ENCODE peak calls at places on chromosome 12, in four cellular contexts. One of them, this sample, is unnamed.

GRCh38 chr12:5066251-5066650 is 22.6 kb downstream of the KCNA5 start:
- DNase-seq in tibial nerve: no peak
- DNase-seq in adrenal gland: no peak
- DNase-seq in body of pancreas: no peak
- DNase-seq in this sample: no peak

GRCh38 chr12:64687816-64688599 is 71.2 kb downstream of the GNS start:
- DNase-seq in tibial nerve: no peak
- DNase-seq in adrenal gland: no peak
- DNase-seq in body of pancreas: no peak
- DNase-seq in this sample: no peak

GRCh38 chr12:16112151-16112550 is 165.3 kb downstream of the SLC15A5 start:
- DNase-seq in tibial nerve: no peak
- DNase-seq in adrenal gland: no peak
- DNase-seq in body of pancreas: no peak
- DNase-seq in this sample: no peak

GRCh38 chr12:106774808-106775524 is 484 bp downstream of the RIC8B start:
- DNase-seq in tibial nerve: no peak
- DNase-seq in adrenal gland: no peak
- DNase-seq in body of pancreas: no peak
- DNase-seq in this sample: no peak

GRCh38 chr12:85775071-85775470 is 61.1 kb downstream of the RASSF9 start:
- DNase-seq in tibial nerve: no peak
- DNase-seq in adrenal gland: no peak
- DNase-seq in body of pancreas: no peak
- DNase-seq in this sample: no peak

GRCh38 chr12:89540586-89540985 is 14.7 kb upstream of the POC1B start:
- DNase-seq in tibial nerve: no peak
- DNase-seq in adrenal gland: no peak
- DNase-seq in body of pancreas: no peak
- DNase-seq in this sample: no peak

GRCh38 chr12:3293446-3294161 is 197.4 kb upstream of the PRMT8 start:
- DNase-seq in tibial nerve: no peak
- DNase-seq in adrenal gland: no peak
- DNase-seq in body of pancreas: no peak
- DNase-seq in this sample: peak; percentile 40

GRCh38 chr12:81329088-81329487 is 251.2 kb downstream of the ACSS3 start:
- DNase-seq in tibial nerve: no peak
- DNase-seq in adrenal gland: no peak
- DNase-seq in body of pancreas: no peak
- DNase-seq in this sample: peak; percentile 11

GRCh38 chr12:34209259-34209835 is 187.1 kb downstream of the ALG10 start:
- DNase-seq in tibial nerve: no peak
- DNase-seq in adrenal gland: no peak
- DNase-seq in body of pancreas: no peak
- DNase-seq in this sample: no peak

GRCh38 chr12:54207539-54208267 is 18.9 kb upstream of the SMUG1 start:
- DNase-seq in tibial nerve: peak; percentile 88
- DNase-seq in adrenal gland: peak; percentile 65
- DNase-seq in body of pancreas: peak; percentile 81
- DNase-seq in this sample: peak; percentile 69

GRCh38 chr12:93825926-93826599 is 148.9 kb downstream of the CRADD start:
- DNase-seq in tibial nerve: no peak
- DNase-seq in adrenal gland: no peak
- DNase-seq in body of pancreas: no peak
- DNase-seq in this sample: no peak

GRCh38 chr12:11795192-11795909 is 145.9 kb downstream of the ETV6 start:
- DNase-seq in tibial nerve: no peak
- DNase-seq in adrenal gland: peak; percentile 74
- DNase-seq in body of pancreas: no peak
- DNase-seq in this sample: no peak

GRCh38 chr12:6345319-6346071 is 3.6 kb upstream of the TNFRSF1A start:
- DNase-seq in tibial nerve: no peak
- DNase-seq in adrenal gland: peak; percentile 96
- DNase-seq in body of pancreas: no peak
- DNase-seq in this sample: no peak

GRCh38 chr12:62631531-62632520 is 165.2 kb downstream of the MON2 start:
- DNase-seq in tibial nerve: peak; percentile 53
- DNase-seq in adrenal gland: peak; percentile 78
- DNase-seq in body of pancreas: peak; percentile 48
- DNase-seq in this sample: peak; percentile 78

GRCh38 chr12:79725987-79726386 is 35.2 kb upstream of the PAWR start:
- DNase-seq in tibial nerve: no peak
- DNase-seq in adrenal gland: no peak
- DNase-seq in body of pancreas: no peak
- DNase-seq in this sample: peak; percentile 28

GRCh38 chr12:123900898-123901376 is 71.7 kb downstream of the CCDC92 start:
- DNase-seq in tibial nerve: no peak
- DNase-seq in adrenal gland: no peak
- DNase-seq in body of pancreas: no peak
- DNase-seq in this sample: no peak

GRCh38 chr12:119791453-119791852 is 85.7 kb downstream of the CIT start:
- DNase-seq in tibial nerve: no peak
- DNase-seq in adrenal gland: no peak
- DNase-seq in body of pancreas: no peak
- DNase-seq in this sample: no peak

GRCh38 chr12:40616383-40616900 is 75.8 kb upstream of the CNTN1 start:
- DNase-seq in tibial nerve: no peak
- DNase-seq in adrenal gland: no peak
- DNase-seq in body of pancreas: no peak
- DNase-seq in this sample: no peak

GRCh38 chr12:104499668-104500328 is 43.0 kb downstream of the CHST11 start:
- DNase-seq in tibial nerve: no peak
- DNase-seq in adrenal gland: no peak
- DNase-seq in body of pancreas: no peak
- DNase-seq in this sample: no peak

GRCh38 chr12:131933387-131933786 is 4.3 kb downstream of the PUS1 start:
- DNase-seq in tibial nerve: no peak
- DNase-seq in adrenal gland: no peak
- DNase-seq in body of pancreas: no peak
- DNase-seq in this sample: no peak

GRCh38 chr12:43835656-43836454 is at the start of gene TMEM117:
- DNase-seq in tibial nerve: peak; percentile 34
- DNase-seq in adrenal gland: peak; percentile 75
- DNase-seq in body of pancreas: peak; percentile 77
- DNase-seq in this sample: peak; percentile 63

GRCh38 chr12:59834659-59835474 is 239.0 kb downstream of the SLC16A7 start:
- DNase-seq in tibial nerve: peak; percentile 29
- DNase-seq in adrenal gland: no peak
- DNase-seq in body of pancreas: no peak
- DNase-seq in this sample: no peak

GRCh38 chr12:51823875-51824565 is 24.5 kb downstream of the FIGNL2 start:
- DNase-seq in tibial nerve: no peak
- DNase-seq in adrenal gland: no peak
- DNase-seq in body of pancreas: peak; percentile 59
- DNase-seq in this sample: peak; percentile 73

GRCh38 chr12:64125913-64126312 is 96.2 kb downstream of the KICS2 start:
- DNase-seq in tibial nerve: no peak
- DNase-seq in adrenal gland: peak; percentile 25
- DNase-seq in body of pancreas: peak; percentile 55
- DNase-seq in this sample: no peak

GRCh38 chr12:89472508-89472907 is 52.1 kb downstream of the GALNT4 start:
- DNase-seq in tibial nerve: no peak
- DNase-seq in adrenal gland: no peak
- DNase-seq in body of pancreas: no peak
- DNase-seq in this sample: no peak

GRCh38 chr12:24911284-24911791 is 37.6 kb downstream of the BCAT1 start:
- DNase-seq in tibial nerve: no peak
- DNase-seq in adrenal gland: no peak
- DNase-seq in body of pancreas: no peak
- DNase-seq in this sample: no peak

GRCh38 chr12:31897791-31898503 is 61.3 kb upstream of the RESF1 start:
- DNase-seq in tibial nerve: peak; percentile 8
- DNase-seq in adrenal gland: peak; percentile 46
- DNase-seq in body of pancreas: peak; percentile 26
- DNase-seq in this sample: no peak

GRCh38 chr12:128813883-128814282 is 9.9 kb downstream of the SLC15A4 start:
- DNase-seq in tibial nerve: no peak
- DNase-seq in adrenal gland: no peak
- DNase-seq in body of pancreas: no peak
- DNase-seq in this sample: no peak

GRCh38 chr12:128814411-128815261 is 9.1 kb downstream of the SLC15A4 start:
- DNase-seq in tibial nerve: peak; percentile 36
- DNase-seq in adrenal gland: no peak
- DNase-seq in body of pancreas: no peak
- DNase-seq in this sample: no peak

GRCh38 chr12:128816643-128816920 is 7.2 kb downstream of the SLC15A4 start:
- DNase-seq in tibial nerve: no peak
- DNase-seq in adrenal gland: no peak
- DNase-seq in body of pancreas: no peak
- DNase-seq in this sample: no peak

GRCh38 chr12:128817115-128818015 is 6.4 kb downstream of the SLC15A4 start:
- DNase-seq in tibial nerve: no peak
- DNase-seq in adrenal gland: peak; percentile 86
- DNase-seq in body of pancreas: peak; percentile 54
- DNase-seq in this sample: peak; percentile 56

GRCh38 chr12:128815779-128816642 is 7.7 kb downstream of the SLC15A4 start:
- DNase-seq in tibial nerve: no peak
- DNase-seq in adrenal gland: no peak
- DNase-seq in body of pancreas: no peak
- DNase-seq in this sample: no peak
- TF ChIP-seq POLR2A in tibial nerve: no peak
- TF ChIP-seq POLR2A in adrenal gland: no peak
- TF ChIP-seq POLR2A in body of pancreas: no peak
- TF ChIP-seq POLR2A in this sample: no peak

GRCh38 chr12:97921957-97922722 is 459.5 kb downstream of the RMST start:
- DNase-seq in tibial nerve: peak; percentile 15
- DNase-seq in adrenal gland: no peak
- DNase-seq in body of pancreas: no peak
- DNase-seq in this sample: no peak

GRCh38 chr12:97924122-97924521 is 461.5 kb downstream of the RMST start:
- DNase-seq in tibial nerve: no peak
- DNase-seq in adrenal gland: no peak
- DNase-seq in body of pancreas: no peak
- DNase-seq in this sample: no peak

GRCh38 chr12:97927991-97928390 is 465.4 kb downstream of the RMST start:
- DNase-seq in tibial nerve: no peak
- DNase-seq in adrenal gland: no peak
- DNase-seq in body of pancreas: no peak
- DNase-seq in this sample: no peak

DNA sequence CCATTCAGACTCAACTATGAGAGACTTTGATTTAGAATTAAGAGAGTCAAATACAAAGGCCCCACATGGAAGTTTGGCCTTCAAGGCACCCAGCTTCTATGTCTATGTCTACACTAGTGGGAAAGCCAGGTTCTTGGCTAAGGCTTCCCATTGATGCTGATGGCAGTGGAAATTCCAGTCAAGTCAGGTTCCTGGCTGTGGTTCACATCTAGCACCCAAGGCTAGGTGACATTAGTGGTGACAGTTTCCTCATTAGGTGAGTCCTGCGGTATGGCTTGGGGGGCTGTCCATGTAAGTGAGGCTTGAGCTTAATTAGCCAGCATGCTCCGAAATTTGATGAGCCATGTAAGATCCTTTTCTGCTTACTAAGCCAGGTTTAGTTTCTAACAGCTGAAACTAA is 460.9 kb downstream of the RMST start:
- DNase-seq in tibial nerve: no peak
- DNase-seq in adrenal gland: no peak
- DNase-seq in body of pancreas: no peak
- DNase-seq in this sample: no peak
- TF ChIP-seq POLR2A in tibial nerve: no peak
- TF ChIP-seq POLR2A in adrenal gland: no peak
- TF ChIP-seq POLR2A in body of pancreas: no peak
- TF ChIP-seq POLR2A in this sample: no peak

GRCh38 chr12:19206493-19207077 is 77.1 kb downstream of the PLEKHA5 start:
- DNase-seq in tibial nerve: no peak
- DNase-seq in adrenal gland: no peak
- DNase-seq in body of pancreas: no peak
- DNase-seq in this sample: no peak

GRCh38 chr12:19211802-19212201 is 82.3 kb downstream of the PLEKHA5 start:
- DNase-seq in tibial nerve: no peak
- DNase-seq in adrenal gland: no peak
- DNase-seq in body of pancreas: no peak
- DNase-seq in this sample: no peak

GRCh38 chr12:19208456-19208855 is 78.9 kb downstream of the PLEKHA5 start:
- DNase-seq in tibial nerve: no peak
- DNase-seq in adrenal gland: no peak
- DNase-seq in body of pancreas: no peak
- DNase-seq in this sample: no peak

GRCh38 chr12:19209636-19210035 is 80.1 kb downstream of the PLEKHA5 start:
- DNase-seq in tibial nerve: no peak
- DNase-seq in adrenal gland: no peak
- DNase-seq in body of pancreas: no peak
- DNase-seq in this sample: no peak

DNA sequence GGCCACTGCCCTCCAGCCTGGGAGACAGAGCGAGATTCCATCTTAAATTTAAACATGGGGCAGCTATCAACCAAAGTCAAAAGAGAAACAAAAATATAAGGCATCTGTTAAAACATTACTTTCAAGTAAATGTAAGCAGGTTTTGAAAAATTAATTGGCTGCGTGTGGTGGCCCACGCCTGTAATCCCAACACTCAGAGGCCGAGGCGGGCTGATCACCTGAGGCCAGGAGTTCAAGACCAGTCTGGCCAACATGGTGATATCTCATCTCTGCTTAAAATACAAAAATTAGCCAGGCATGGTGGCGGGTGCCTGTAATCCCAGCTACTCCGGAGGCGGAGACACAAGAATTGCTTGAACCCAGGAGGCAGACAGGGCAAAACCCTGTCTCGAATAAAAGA is 82.7 kb downstream of the PLEKHA5 start:
- DNase-seq in tibial nerve: no peak
- DNase-seq in adrenal gland: no peak
- DNase-seq in body of pancreas: no peak
- DNase-seq in this sample: no peak
- TF ChIP-seq POLR2A in tibial nerve: no peak
- TF ChIP-seq POLR2A in adrenal gland: no peak
- TF ChIP-seq POLR2A in body of pancreas: no peak
- TF ChIP-seq POLR2A in this sample: no peak

GRCh38 chr12:117125275-117125613 is 26.0 kb upstream of the TESC start:
- DNase-seq in tibial nerve: no peak
- DNase-seq in adrenal gland: peak; percentile 60
- DNase-seq in body of pancreas: no peak
- DNase-seq in this sample: peak; percentile 25

GRCh38 chr12:117124421-117125274 is 25.4 kb upstream of the TESC start:
- DNase-seq in tibial nerve: no peak
- DNase-seq in adrenal gland: no peak
- DNase-seq in body of pancreas: no peak
- DNase-seq in this sample: no peak

GRCh38 chr12:117127933-117128823 is 29.0 kb upstream of the TESC start:
- DNase-seq in tibial nerve: no peak
- DNase-seq in adrenal gland: no peak
- DNase-seq in body of pancreas: no peak
- DNase-seq in this sample: no peak

GRCh38 chr12:117126335-117126734 is 27.1 kb upstream of the TESC start:
- DNase-seq in tibial nerve: no peak
- DNase-seq in adrenal gland: no peak
- DNase-seq in body of pancreas: no peak
- DNase-seq in this sample: no peak

DNA sequence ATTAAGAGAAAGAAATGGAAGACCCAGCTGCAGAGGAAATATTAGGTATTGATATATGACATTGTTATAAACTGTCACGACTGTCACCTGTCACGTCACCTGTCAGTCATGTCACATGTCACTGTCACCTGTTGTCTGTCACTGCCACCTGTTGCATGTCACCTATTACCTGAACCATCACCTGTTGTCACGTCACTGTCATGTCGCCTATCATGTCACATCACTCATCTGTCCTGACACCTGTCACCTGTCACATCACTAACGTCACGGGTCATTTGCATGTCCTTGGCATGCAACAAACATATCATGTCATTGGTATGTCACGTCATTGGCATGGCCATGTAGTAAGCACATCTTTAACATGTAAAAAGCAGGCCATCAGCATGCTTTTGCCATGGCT is 26.6 kb upstream of the TESC start:
- DNase-seq in tibial nerve: no peak
- DNase-seq in adrenal gland: no peak
- DNase-seq in body of pancreas: no peak
- DNase-seq in this sample: no peak
- TF ChIP-seq POLR2A in tibial nerve: no peak
- TF ChIP-seq POLR2A in adrenal gland: no peak
- TF ChIP-seq POLR2A in body of pancreas: no peak
- TF ChIP-seq POLR2A in this sample: no peak